ENCODE peak calls at places on chromosomes 13 and 19, in four cellular contexts. B is stomach, M is transverse colon, D is K562. I is an unnamed sample.

GRCh38 chr19:20235156-20235555 is 68.1 kb downstream of the ZNF486 start:
- DNase-seq in B (no peak), M (no peak), D (no peak), I (no peak)

GRCh38 chr13:71368301-71368700 is 498.7 kb downstream of the DACH1 start:
- DNase-seq in B (no peak), M (no peak), D (no peak), I (no peak)

GRCh38 chr13:91647361-91647970 is 249.0 kb downstream of the GPC5 start:
- DNase-seq in B (no peak), M (peak; percentile 9), D (peak; percentile 73), I (no peak)

GRCh38 chr19:13846533-13847032 is 30.4 kb upstream of the NANOS3 start:
- DNase-seq in B (peak; percentile 88), M (peak; percentile 93), D (peak; percentile 84), I (no peak)

GRCh38 chr19:30163663-30164062 is 208.5 kb upstream of the ZNF536 start:
- DNase-seq in B (no peak), M (no peak), D (no peak), I (peak; percentile 77)

GRCh38 chr19:29290853-29291252 is 77.9 kb upstream of the UQCRFS1 start:
- DNase-seq in B (no peak), M (no peak), D (no peak), I (no peak)

GRCh38 chr13:40165533-40165932 is 500.9 kb downstream of the FOXO1 start:
- DNase-seq in B (no peak), M (no peak), D (no peak), I (no peak)

GRCh38 chr13:77565635-77566034 is 30.1 kb downstream of the SCEL start:
- DNase-seq in B (no peak), M (no peak), D (peak; percentile 5), I (no peak)

GRCh38 chr13:80989770-80990169 is 648.8 kb upstream of the SPRY2 start:
- DNase-seq in B (no peak), M (no peak), D (no peak), I (no peak)

GRCh38 chr13:67278230-67278629 is 48.1 kb upstream of the PCDH9 start:
- DNase-seq in B (no peak), M (no peak), D (no peak), I (no peak)

GRCh38 chr19:3459322-3459881 is 20.9 kb downstream of the SMIM24 start:
- DNase-seq in B (peak; percentile 62), M (peak; percentile 63), D (peak; percentile 52), I (peak; percentile 97)

GRCh38 chr19:1700733-1701663 is 48.6 kb upstream of the TCF3 start:
- DNase-seq in B (no peak), M (no peak), D (no peak), I (no peak)

GRCh38 chr19:12828494-12828893 is 5.9 kb downstream of the RTBDN start:
- DNase-seq in B (peak; percentile 49), M (peak; percentile 67), D (peak; percentile 62), I (no peak)

GRCh38 chr13:30364876-30365275 is 57.4 kb upstream of the UBE2L5 start:
- DNase-seq in B (no peak), M (no peak), D (no peak), I (no peak)

GRCh38 chr13:48901786-48902185 is 73.9 kb upstream of the FNDC3A start:
- DNase-seq in B (no peak), M (no peak), D (no peak), I (no peak)

DNA sequence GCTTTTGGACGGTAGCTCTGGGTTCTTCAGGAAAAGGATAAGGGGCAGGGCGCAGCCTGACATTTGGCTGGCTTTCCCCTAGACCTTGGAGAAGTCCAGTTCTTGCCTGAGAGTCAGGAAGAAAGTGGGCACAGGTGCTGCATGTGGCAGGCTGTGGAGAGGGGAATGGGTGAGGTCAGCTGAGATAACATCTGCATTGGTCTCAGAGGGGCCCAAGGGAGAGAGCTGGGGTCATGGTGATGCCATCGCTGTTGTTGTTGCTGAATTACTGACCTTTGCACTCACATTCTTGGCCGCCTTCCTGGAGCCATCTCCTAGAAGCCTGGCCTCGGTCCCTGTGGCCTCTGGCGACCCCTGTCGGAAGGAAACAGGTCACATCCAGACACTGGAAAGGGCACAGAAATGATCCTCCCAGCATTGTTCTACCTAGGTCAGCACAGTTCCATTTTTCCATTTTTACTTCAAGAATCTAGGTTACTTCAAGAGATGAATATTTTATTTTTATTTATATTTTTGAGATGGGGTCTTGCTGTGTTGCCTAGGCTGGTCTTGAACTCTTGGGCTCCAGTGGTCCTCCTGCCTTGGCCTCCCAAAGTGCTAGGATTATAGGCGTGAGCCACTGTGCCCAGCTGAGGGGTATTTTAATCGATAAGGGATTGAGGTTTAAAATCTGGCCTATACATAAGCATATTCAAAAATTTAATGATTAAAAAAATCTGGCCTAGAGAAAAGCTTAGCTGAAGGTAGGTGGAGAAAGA is 6.5 kb upstream of the LIPE start:
- DNase-seq in B (peak; percentile 80), M (peak; percentile 93), D (peak; percentile 72), I (no peak)
- TF ChIP-seq CTCF in B (no peak), M (peak; percentile 66), D (peak; percentile 95), I (peak; percentile 61)

DNA sequence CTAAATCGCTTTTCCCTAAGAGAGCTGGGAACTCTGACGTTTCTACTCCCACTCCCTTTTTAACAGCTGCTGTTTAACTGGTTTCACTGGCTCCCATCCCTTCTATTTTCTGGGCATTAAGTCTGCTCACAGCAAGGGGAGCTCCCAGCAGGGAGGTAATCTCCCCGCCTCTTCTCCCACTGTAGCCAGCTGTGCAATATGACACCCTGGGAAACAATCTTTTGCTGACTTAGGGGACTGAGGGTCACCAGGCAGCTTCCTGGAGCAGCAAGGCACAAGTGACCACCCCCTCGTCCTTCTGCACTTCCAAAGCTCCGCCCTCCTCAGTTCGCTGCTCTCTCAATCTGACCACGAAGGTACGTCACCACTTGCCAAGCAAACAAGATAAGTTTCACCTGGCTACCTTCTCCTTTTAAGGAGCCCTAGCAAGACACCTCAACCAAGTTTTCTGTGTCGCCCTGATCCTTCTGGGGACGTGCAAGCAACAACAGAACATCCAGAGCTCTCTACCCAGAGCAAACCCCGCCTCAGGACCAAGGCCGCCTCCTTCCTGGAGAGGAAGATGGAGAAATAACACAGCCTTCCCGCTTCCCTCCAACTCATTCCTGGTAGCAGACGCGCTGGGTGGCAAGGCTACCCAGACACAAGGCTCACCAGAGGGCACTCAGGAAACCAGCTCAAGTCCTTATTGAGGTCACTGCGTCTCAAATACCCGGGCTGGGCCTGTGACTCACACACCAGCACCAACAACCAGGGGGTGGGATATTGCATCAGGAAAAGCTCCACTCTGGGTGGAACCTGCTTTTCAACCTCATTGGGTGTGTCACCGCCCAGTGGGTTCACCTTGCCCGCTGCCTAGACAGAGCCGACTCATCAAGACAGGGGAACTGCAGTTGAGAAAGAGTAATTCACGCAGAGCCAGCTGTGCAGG is 92.4 kb downstream of the STK24 start:
- DNase-seq in B (peak; percentile 85), M (peak; percentile 90), D (peak; percentile 70), I (no peak)
- TF ChIP-seq EP300 in B (peak; percentile 59), M (peak; percentile 61), D (no peak), I (peak; percentile 58)

GRCh38 chr19:18725755-18726416 is 42.4 kb downstream of the CRTC1 start:
- DNase-seq in B (no peak), M (no peak), D (no peak), I (no peak)
- TF ChIP-seq POLR2AphosphoS5 in B (peak; percentile 30), M (no peak), D (no peak), I (no peak)

GRCh38 chr13:103788061-103788652 is 721.9 kb upstream of the SLC10A2 start:
- DNase-seq in B (no peak), M (no peak), D (no peak), I (no peak)
- TF ChIP-seq CTCF in B (no peak), M (no peak), D (no peak), I (no peak)

DNA sequence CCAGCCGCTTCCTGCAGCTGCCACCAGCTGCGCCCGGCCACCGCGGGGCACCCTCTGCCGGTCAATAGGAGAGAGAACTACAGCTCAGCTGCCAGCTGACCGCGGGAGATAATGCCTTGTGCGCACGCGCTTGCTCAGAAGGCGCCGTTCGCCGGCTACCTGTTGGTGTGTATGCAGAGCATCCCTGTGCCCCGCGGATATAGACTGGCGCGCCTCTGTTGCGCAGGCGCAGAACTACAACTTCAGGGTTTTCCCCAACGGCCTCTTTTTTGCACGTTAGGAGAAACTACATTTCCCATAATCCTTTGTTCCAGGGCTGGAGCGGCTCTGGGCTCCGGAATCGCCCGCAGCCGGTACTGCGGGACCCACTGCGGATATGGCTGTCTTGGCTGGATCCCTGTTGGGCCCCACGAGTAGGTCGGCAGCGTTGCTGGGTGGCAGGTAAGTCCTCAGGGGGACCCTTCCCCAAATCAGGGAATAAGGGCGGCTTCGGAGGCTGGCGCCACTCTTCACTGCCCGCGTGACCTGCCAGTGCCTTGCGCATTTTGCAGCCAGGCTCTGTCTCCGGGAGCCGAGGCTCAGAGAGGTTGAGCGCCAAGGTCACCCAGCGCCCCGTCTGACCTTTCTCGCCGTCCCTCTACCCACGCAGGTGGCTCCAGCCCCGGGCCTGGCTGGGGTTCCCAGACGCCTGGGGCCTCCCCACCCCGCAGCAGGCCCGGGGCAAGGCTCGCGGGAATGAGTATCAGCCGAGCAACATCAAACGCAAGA is at the start of gene MRPL34:
- DNase-seq in B (peak; percentile 99), M (peak; percentile 98), D (peak; percentile 87), I (peak; percentile 98)
- TF ChIP-seq EP300 in B (no peak), M (no peak), D (peak; percentile 45), I (no peak)

GRCh38 chr19:5687360-5688198 is 2.5 kb upstream of the RPL36 start:
- DNase-seq in B (no peak), M (no peak), D (no peak), I (no peak)
- TF ChIP-seq POLR2AphosphoS5 in B (no peak), M (no peak), D (no peak), I (no peak)

DNA sequence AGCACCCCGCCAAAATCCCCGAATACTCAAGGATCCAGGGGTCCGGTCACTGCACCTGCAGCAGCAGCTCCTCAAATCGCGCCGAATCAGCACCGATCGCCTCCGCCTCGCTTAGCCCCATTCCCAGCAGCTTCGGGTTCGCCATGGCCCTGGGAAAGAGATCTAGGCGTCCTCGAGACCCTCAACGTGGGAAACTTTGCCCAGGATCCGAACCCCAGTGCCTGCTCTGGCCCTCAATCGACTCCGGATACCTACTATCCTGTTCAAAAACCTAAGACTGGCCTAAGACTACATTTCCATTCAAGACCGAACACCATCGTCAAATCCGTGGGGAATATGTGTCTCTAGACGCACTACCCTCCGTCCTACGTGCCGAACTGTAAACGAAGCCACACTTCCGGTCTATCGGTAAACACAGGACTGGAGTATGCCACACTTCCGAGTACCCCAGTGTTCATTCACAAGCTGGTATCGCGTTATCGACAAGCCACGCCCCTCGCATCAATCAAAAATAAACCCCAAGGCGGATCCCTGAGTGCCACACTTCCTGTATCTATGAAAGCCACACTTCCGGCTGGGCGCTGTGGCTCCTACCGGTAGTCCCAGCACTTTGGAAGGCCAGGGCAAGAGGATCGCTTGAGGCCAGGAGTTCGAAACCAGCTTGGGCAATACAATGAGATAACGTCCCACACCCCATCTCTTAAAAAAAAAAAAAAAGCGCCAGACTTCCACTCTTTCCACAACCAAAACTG is at the start of gene PIH1D1:
- DNase-seq in B (peak; percentile 98), M (peak; percentile 98), D (peak; percentile 93), I (peak; percentile 99)
- TF ChIP-seq CTCF in B (no peak), M (no peak), D (no peak), I (peak; percentile 28)

GRCh38 chr19:23686622-23687423 is at the start of gene ZNF675:
- DNase-seq in B (peak; percentile 93), M (peak; percentile 93), D (peak; percentile 89), I (peak; percentile 98)
- TF ChIP-seq EP300 in B (no peak), M (no peak), D (no peak), I (no peak)